ENCODE peak calls at places on chromosomes 12 and 14, in nine cellular contexts. One of them, this sample, is unnamed.

GRCh38 chr14:102928412-102929348 is 6.2 kb downstream of the AMN start:
- DNase-seq in HTR-8/SVneo: no peak
- DNase-seq in iris pigment epithelial cell: peak
- DNase-seq in pons: no peak
- DNase-seq in A172: no peak
- DNase-seq in hepatic stellate cell: no peak
- DNase-seq in mesothelial cell of epicardium: peak
- DNase-seq in neural progenitor cell: peak
- DNase-seq in stimulated activated CD8-positive, alpha-beta memory T cell treated with anti-CD3 and anti-CD28 coated beads, Interleukin-4, amount 100 ng/mL, for 1 hour: peak
- DNase-seq in this sample: no peak

GRCh38 chr12:62106547-62107175 is 153.5 kb upstream of the USP15 start:
- DNase-seq in hepatic stellate cell: no peak
- DNase-seq in pons: no peak
- DNase-seq in neural progenitor cell: no peak
- DNase-seq in stimulated activated CD8-positive, alpha-beta memory T cell treated with anti-CD3 and anti-CD28 coated beads, Interleukin-4, amount 100 ng/mL, for 1 hour: no peak
- DNase-seq in A172: no peak
- DNase-seq in iris pigment epithelial cell: no peak
- DNase-seq in HTR-8/SVneo: no peak
- DNase-seq in mesothelial cell of epicardium: no peak
- DNase-seq in this sample: no peak

GRCh38 chr12:11969437-11970154 is 101.1 kb upstream of the BCL2L14 start:
- DNase-seq in HTR-8/SVneo: no peak
- DNase-seq in pons: no peak
- DNase-seq in A172: no peak
- DNase-seq in mesothelial cell of epicardium: no peak
- DNase-seq in hepatic stellate cell: no peak
- DNase-seq in iris pigment epithelial cell: no peak
- DNase-seq in neural progenitor cell: peak
- DNase-seq in stimulated activated CD8-positive, alpha-beta memory T cell treated with anti-CD3 and anti-CD28 coated beads, Interleukin-4, amount 100 ng/mL, for 1 hour: no peak
- DNase-seq in this sample: no peak

GRCh38 chr14:22517117-22517720 is 71.8 kb downstream of the DAD1 start:
- DNase-seq in HTR-8/SVneo: no peak
- DNase-seq in mesothelial cell of epicardium: no peak
- DNase-seq in A172: no peak
- DNase-seq in stimulated activated CD8-positive, alpha-beta memory T cell treated with anti-CD3 and anti-CD28 coated beads, Interleukin-4, amount 100 ng/mL, for 1 hour: no peak
- DNase-seq in neural progenitor cell: no peak
- DNase-seq in iris pigment epithelial cell: no peak
- DNase-seq in pons: no peak
- DNase-seq in hepatic stellate cell: no peak
- DNase-seq in this sample: no peak

GRCh38 chr14:35366048-35366428 is 38.5 kb downstream of the NFKBIA start:
- DNase-seq in HTR-8/SVneo: no peak
- DNase-seq in stimulated activated CD8-positive, alpha-beta memory T cell treated with anti-CD3 and anti-CD28 coated beads, Interleukin-4, amount 100 ng/mL, for 1 hour: no peak
- DNase-seq in hepatic stellate cell: peak
- DNase-seq in pons: no peak
- DNase-seq in neural progenitor cell: no peak
- DNase-seq in A172: peak
- DNase-seq in iris pigment epithelial cell: no peak
- DNase-seq in mesothelial cell of epicardium: no peak
- DNase-seq in this sample: no peak

GRCh38 chr12:51863921-51864700 is 15.6 kb upstream of the FIGNL2 start:
- DNase-seq in stimulated activated CD8-positive, alpha-beta memory T cell treated with anti-CD3 and anti-CD28 coated beads, Interleukin-4, amount 100 ng/mL, for 1 hour: no peak
- DNase-seq in pons: no peak
- DNase-seq in mesothelial cell of epicardium: peak
- DNase-seq in iris pigment epithelial cell: no peak
- DNase-seq in neural progenitor cell: peak
- DNase-seq in hepatic stellate cell: no peak
- DNase-seq in A172: no peak
- DNase-seq in HTR-8/SVneo: no peak
- DNase-seq in this sample: no peak

GRCh38 chr12:59459966-59460365 is 135.9 kb upstream of the SLC16A7 start:
- DNase-seq in mesothelial cell of epicardium: no peak
- DNase-seq in neural progenitor cell: no peak
- DNase-seq in hepatic stellate cell: peak
- DNase-seq in pons: no peak
- DNase-seq in HTR-8/SVneo: peak
- DNase-seq in iris pigment epithelial cell: peak
- DNase-seq in A172: peak
- DNase-seq in stimulated activated CD8-positive, alpha-beta memory T cell treated with anti-CD3 and anti-CD28 coated beads, Interleukin-4, amount 100 ng/mL, for 1 hour: no peak
- DNase-seq in this sample: no peak

GRCh38 chr12:3304436-3305135 is 186.4 kb upstream of the PRMT8 start:
- DNase-seq in iris pigment epithelial cell: peak
- DNase-seq in stimulated activated CD8-positive, alpha-beta memory T cell treated with anti-CD3 and anti-CD28 coated beads, Interleukin-4, amount 100 ng/mL, for 1 hour: no peak
- DNase-seq in A172: peak
- DNase-seq in pons: peak
- DNase-seq in neural progenitor cell: no peak
- DNase-seq in hepatic stellate cell: peak
- DNase-seq in HTR-8/SVneo: peak
- DNase-seq in mesothelial cell of epicardium: no peak
- DNase-seq in this sample: no peak